ENCODE peak calls at places on chromosomes 1 and 21, in nine cellular contexts. One of them, this sample, is unnamed.

GRCh38 chr1:54229281-54229891 is 29.4 kb downstream of the MRPL37 start:
- DNase-seq in CD4-positive, CD25-positive, alpha-beta regulatory T cell: peak; percentile 66
- DNase-seq in astrocyte: peak; percentile 44
- DNase-seq in aorta: no peak
- DNase-seq in naive thymus-derived CD4-positive, alpha-beta T cell: no peak
- DNase-seq in HFF-Myc: no peak
- DNase-seq in left ventricle myocardium inferior: no peak
- DNase-seq in fibroblast of mammary gland: peak; percentile 53
- DNase-seq in Caco-2: peak; percentile 67
- DNase-seq in this sample: no peak

GRCh38 chr1:35316264-35316663 is 47.8 kb downstream of the ZMYM4 start:
- DNase-seq in Caco-2: no peak
- DNase-seq in HFF-Myc: no peak
- DNase-seq in CD4-positive, CD25-positive, alpha-beta regulatory T cell: no peak
- DNase-seq in astrocyte: peak; percentile 7
- DNase-seq in left ventricle myocardium inferior: no peak
- DNase-seq in naive thymus-derived CD4-positive, alpha-beta T cell: no peak
- DNase-seq in aorta: no peak
- DNase-seq in fibroblast of mammary gland: no peak
- DNase-seq in this sample: no peak

GRCh38 chr1:229689273-229689672 is 63.2 kb downstream of the URB2 start:
- DNase-seq in aorta: no peak
- DNase-seq in HFF-Myc: no peak
- DNase-seq in astrocyte: no peak
- DNase-seq in Caco-2: no peak
- DNase-seq in CD4-positive, CD25-positive, alpha-beta regulatory T cell: no peak
- DNase-seq in fibroblast of mammary gland: no peak
- DNase-seq in left ventricle myocardium inferior: no peak
- DNase-seq in naive thymus-derived CD4-positive, alpha-beta T cell: no peak
- DNase-seq in this sample: no peak

GRCh38 chr1:35300376-35300775 is 31.9 kb downstream of the ZMYM4 start:
- DNase-seq in HFF-Myc: no peak
- DNase-seq in aorta: no peak
- DNase-seq in astrocyte: no peak
- DNase-seq in Caco-2: no peak
- DNase-seq in left ventricle myocardium inferior: no peak
- DNase-seq in naive thymus-derived CD4-positive, alpha-beta T cell: no peak
- DNase-seq in fibroblast of mammary gland: no peak
- DNase-seq in CD4-positive, CD25-positive, alpha-beta regulatory T cell: no peak
- DNase-seq in this sample: no peak

GRCh38 chr1:85554630-85555327 is 25.8 kb upstream of the CCN1 start:
- DNase-seq in left ventricle myocardium inferior: no peak
- DNase-seq in aorta: no peak
- DNase-seq in naive thymus-derived CD4-positive, alpha-beta T cell: no peak
- DNase-seq in CD4-positive, CD25-positive, alpha-beta regulatory T cell: no peak
- DNase-seq in fibroblast of mammary gland: peak; percentile 73
- DNase-seq in HFF-Myc: no peak
- DNase-seq in Caco-2: no peak
- DNase-seq in astrocyte: peak; percentile 81
- DNase-seq in this sample: no peak

GRCh38 chr1:50898773-50899172 is 61.3 kb downstream of the FAF1 start:
- DNase-seq in fibroblast of mammary gland: no peak
- DNase-seq in HFF-Myc: no peak
- DNase-seq in left ventricle myocardium inferior: no peak
- DNase-seq in Caco-2: no peak
- DNase-seq in CD4-positive, CD25-positive, alpha-beta regulatory T cell: no peak
- DNase-seq in astrocyte: no peak
- DNase-seq in naive thymus-derived CD4-positive, alpha-beta T cell: no peak
- DNase-seq in aorta: no peak
- DNase-seq in this sample: no peak

GRCh38 chr1:159921251-159921650 is 4.1 kb downstream of the TAGLN2 start:
- DNase-seq in naive thymus-derived CD4-positive, alpha-beta T cell: no peak
- DNase-seq in astrocyte: peak; percentile 20
- DNase-seq in fibroblast of mammary gland: peak; percentile 49
- DNase-seq in Caco-2: no peak
- DNase-seq in left ventricle myocardium inferior: no peak
- DNase-seq in CD4-positive, CD25-positive, alpha-beta regulatory T cell: peak; percentile 37
- DNase-seq in aorta: no peak
- DNase-seq in HFF-Myc: no peak
- DNase-seq in this sample: no peak

GRCh38 chr1:228460830-228461229 is 26.4 kb upstream of the RNF187 start:
- DNase-seq in HFF-Myc: no peak
- DNase-seq in CD4-positive, CD25-positive, alpha-beta regulatory T cell: no peak
- DNase-seq in fibroblast of mammary gland: no peak
- DNase-seq in aorta: no peak
- DNase-seq in astrocyte: no peak
- DNase-seq in Caco-2: no peak
- DNase-seq in left ventricle myocardium inferior: no peak
- DNase-seq in naive thymus-derived CD4-positive, alpha-beta T cell: no peak
- DNase-seq in this sample: no peak

GRCh38 chr1:97252076-97252475 is 530.5 kb downstream of the PTBP2 start:
- DNase-seq in fibroblast of mammary gland: peak; percentile 93
- DNase-seq in left ventricle myocardium inferior: no peak
- DNase-seq in CD4-positive, CD25-positive, alpha-beta regulatory T cell: no peak
- DNase-seq in HFF-Myc: no peak
- DNase-seq in Caco-2: no peak
- DNase-seq in aorta: no peak
- DNase-seq in naive thymus-derived CD4-positive, alpha-beta T cell: no peak
- DNase-seq in astrocyte: peak; percentile 70
- DNase-seq in this sample: peak; percentile 81

GRCh38 chr1:153578490-153578889 is 12.8 kb upstream of the S100A2 start:
- DNase-seq in naive thymus-derived CD4-positive, alpha-beta T cell: no peak
- DNase-seq in CD4-positive, CD25-positive, alpha-beta regulatory T cell: no peak
- DNase-seq in astrocyte: no peak
- DNase-seq in Caco-2: no peak
- DNase-seq in left ventricle myocardium inferior: no peak
- DNase-seq in aorta: no peak
- DNase-seq in HFF-Myc: no peak
- DNase-seq in fibroblast of mammary gland: no peak
- DNase-seq in this sample: no peak

GRCh38 chr1:94863919-94864318 is 43.8 kb downstream of the SLC44A3 start:
- DNase-seq in aorta: no peak
- DNase-seq in HFF-Myc: peak; percentile 72
- DNase-seq in astrocyte: peak; percentile 95
- DNase-seq in CD4-positive, CD25-positive, alpha-beta regulatory T cell: no peak
- DNase-seq in naive thymus-derived CD4-positive, alpha-beta T cell: no peak
- DNase-seq in left ventricle myocardium inferior: no peak
- DNase-seq in Caco-2: peak; percentile 55
- DNase-seq in fibroblast of mammary gland: peak; percentile 89
- DNase-seq in this sample: no peak

GRCh38 chr1:182629674-182630073 is 25.5 kb upstream of the RGS16 start:
- DNase-seq in aorta: no peak
- DNase-seq in fibroblast of mammary gland: no peak
- DNase-seq in naive thymus-derived CD4-positive, alpha-beta T cell: peak; percentile 10
- DNase-seq in HFF-Myc: no peak
- DNase-seq in CD4-positive, CD25-positive, alpha-beta regulatory T cell: peak; percentile 68
- DNase-seq in Caco-2: no peak
- DNase-seq in astrocyte: no peak
- DNase-seq in left ventricle myocardium inferior: no peak
- DNase-seq in this sample: peak; percentile 13

GRCh38 chr21:45768011-45768740 is 124.7 kb downstream of the PCBP3 start:
- DNase-seq in CD4-positive, CD25-positive, alpha-beta regulatory T cell: peak; percentile 24
- DNase-seq in astrocyte: peak; percentile 57
- DNase-seq in Caco-2: no peak
- DNase-seq in fibroblast of mammary gland: peak; percentile 53
- DNase-seq in HFF-Myc: no peak
- DNase-seq in naive thymus-derived CD4-positive, alpha-beta T cell: no peak
- DNase-seq in left ventricle myocardium inferior: no peak
- DNase-seq in aorta: peak; percentile 54
- DNase-seq in this sample: no peak

GRCh38 chr1:37811027-37811655 is 3.1 kb upstream of the YRDC start:
- DNase-seq in naive thymus-derived CD4-positive, alpha-beta T cell: peak; percentile 25
- DNase-seq in HFF-Myc: peak; percentile 58
- DNase-seq in CD4-positive, CD25-positive, alpha-beta regulatory T cell: peak; percentile 76
- DNase-seq in astrocyte: peak; percentile 44
- DNase-seq in fibroblast of mammary gland: peak; percentile 83
- DNase-seq in Caco-2: peak; percentile 66
- DNase-seq in left ventricle myocardium inferior: peak; percentile 48
- DNase-seq in aorta: peak; percentile 83
- DNase-seq in this sample: peak; percentile 76

GRCh38 chr1:236465959-236466303 is 57.9 kb upstream of the LGALS8 start:
- DNase-seq in fibroblast of mammary gland: no peak
- DNase-seq in left ventricle myocardium inferior: no peak
- DNase-seq in astrocyte: no peak
- DNase-seq in HFF-Myc: no peak
- DNase-seq in Caco-2: no peak
- DNase-seq in naive thymus-derived CD4-positive, alpha-beta T cell: peak; percentile 12
- DNase-seq in aorta: no peak
- DNase-seq in CD4-positive, CD25-positive, alpha-beta regulatory T cell: peak; percentile 26
- DNase-seq in this sample: no peak

GRCh38 chr1:210418863-210419641 is 90.3 kb downstream of the HHAT start:
- DNase-seq in naive thymus-derived CD4-positive, alpha-beta T cell: no peak
- DNase-seq in Caco-2: no peak
- DNase-seq in HFF-Myc: no peak
- DNase-seq in aorta: no peak
- DNase-seq in fibroblast of mammary gland: no peak
- DNase-seq in left ventricle myocardium inferior: no peak
- DNase-seq in astrocyte: no peak
- DNase-seq in CD4-positive, CD25-positive, alpha-beta regulatory T cell: no peak
- DNase-seq in this sample: no peak

GRCh38 chr1:3504823-3505155 is 50.3 kb downstream of the ARHGEF16 start:
- DNase-seq in HFF-Myc: no peak
- DNase-seq in Caco-2: no peak
- DNase-seq in CD4-positive, CD25-positive, alpha-beta regulatory T cell: no peak
- DNase-seq in aorta: no peak
- DNase-seq in left ventricle myocardium inferior: no peak
- DNase-seq in fibroblast of mammary gland: peak; percentile 12
- DNase-seq in astrocyte: no peak
- DNase-seq in naive thymus-derived CD4-positive, alpha-beta T cell: no peak
- DNase-seq in this sample: no peak

GRCh38 chr1:171727778-171728177 is 14.1 kb downstream of the VAMP4 start:
- DNase-seq in fibroblast of mammary gland: no peak
- DNase-seq in naive thymus-derived CD4-positive, alpha-beta T cell: no peak
- DNase-seq in left ventricle myocardium inferior: no peak
- DNase-seq in aorta: no peak
- DNase-seq in astrocyte: no peak
- DNase-seq in HFF-Myc: no peak
- DNase-seq in Caco-2: no peak
- DNase-seq in CD4-positive, CD25-positive, alpha-beta regulatory T cell: no peak
- DNase-seq in this sample: no peak

GRCh38 chr1:920506-920905 is 3.2 kb upstream of the SAMD11 start:
- DNase-seq in left ventricle myocardium inferior: no peak
- DNase-seq in CD4-positive, CD25-positive, alpha-beta regulatory T cell: no peak
- DNase-seq in naive thymus-derived CD4-positive, alpha-beta T cell: no peak
- DNase-seq in HFF-Myc: no peak
- DNase-seq in Caco-2: no peak
- DNase-seq in fibroblast of mammary gland: no peak
- DNase-seq in aorta: no peak
- DNase-seq in astrocyte: no peak
- DNase-seq in this sample: no peak

GRCh38 chr1:112687785-112688496 is 13.5 kb downstream of the MOV10 start:
- DNase-seq in left ventricle myocardium inferior: no peak
- DNase-seq in aorta: no peak
- DNase-seq in fibroblast of mammary gland: no peak
- DNase-seq in astrocyte: no peak
- DNase-seq in Caco-2: no peak
- DNase-seq in naive thymus-derived CD4-positive, alpha-beta T cell: no peak
- DNase-seq in CD4-positive, CD25-positive, alpha-beta regulatory T cell: no peak
- DNase-seq in HFF-Myc: no peak
- DNase-seq in this sample: no peak

GRCh38 chr21:21751286-21751685 is 753.1 kb downstream of the NCAM2 start:
- DNase-seq in left ventricle myocardium inferior: no peak
- DNase-seq in fibroblast of mammary gland: no peak
- DNase-seq in HFF-Myc: no peak
- DNase-seq in naive thymus-derived CD4-positive, alpha-beta T cell: no peak
- DNase-seq in Caco-2: no peak
- DNase-seq in aorta: no peak
- DNase-seq in astrocyte: no peak
- DNase-seq in CD4-positive, CD25-positive, alpha-beta regulatory T cell: no peak
- DNase-seq in this sample: no peak

GRCh38 chr1:40635763-40636500 is 29.6 kb downstream of the RIMS3 start:
- DNase-seq in aorta: peak; percentile 45
- DNase-seq in CD4-positive, CD25-positive, alpha-beta regulatory T cell: no peak
- DNase-seq in astrocyte: no peak
- DNase-seq in Caco-2: no peak
- DNase-seq in naive thymus-derived CD4-positive, alpha-beta T cell: no peak
- DNase-seq in left ventricle myocardium inferior: no peak
- DNase-seq in HFF-Myc: no peak
- DNase-seq in fibroblast of mammary gland: no peak
- DNase-seq in this sample: no peak
- H3K4me3 ChIP-seq in aorta: no peak overlapping the region
- H3K4me3 ChIP-seq in CD4-positive, CD25-positive, alpha-beta regulatory T cell: no peak overlapping the region
- H3K4me3 ChIP-seq in astrocyte: no peak overlapping the region
- H3K4me3 ChIP-seq in Caco-2: no peak overlapping the region
- H3K4me3 ChIP-seq in naive thymus-derived CD4-positive, alpha-beta T cell: no peak overlapping the region
- H3K4me3 ChIP-seq in left ventricle myocardium inferior: no peak overlapping the region
- H3K4me3 ChIP-seq in HFF-Myc: no peak overlapping the region
- H3K4me3 ChIP-seq in fibroblast of mammary gland: no peak overlapping the region
- H3K4me3 ChIP-seq in this sample: no peak overlapping the region

DNA sequence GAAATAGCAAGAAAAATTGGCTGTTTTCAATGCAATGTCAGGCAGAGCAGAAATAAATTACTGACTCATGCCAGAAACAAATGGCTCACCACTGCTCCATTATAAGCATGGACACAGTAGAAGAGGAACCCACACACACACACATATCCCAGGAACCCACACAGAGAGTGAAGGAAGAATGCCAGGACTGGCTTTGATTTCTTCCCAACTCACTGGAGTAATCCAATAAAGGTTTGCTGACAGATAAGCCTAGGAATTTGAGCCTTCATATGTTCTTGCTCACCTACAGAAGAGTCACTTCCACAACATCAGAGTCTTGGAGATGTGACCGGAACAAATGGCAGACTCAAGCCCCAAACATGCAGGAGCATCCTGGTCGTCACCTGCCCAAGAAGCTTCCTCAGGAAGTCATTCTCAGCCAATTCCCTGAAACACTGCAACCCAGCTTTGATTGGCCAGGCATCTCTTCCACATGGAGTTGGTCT is 2.2 kb downstream of the SH3BP5L start:
- DNase-seq in left ventricle myocardium inferior: no peak
- DNase-seq in CD4-positive, CD25-positive, alpha-beta regulatory T cell: no peak
- DNase-seq in HFF-Myc: no peak
- DNase-seq in Caco-2: peak; percentile 3
- DNase-seq in aorta: no peak
- DNase-seq in astrocyte: peak; percentile 96
- DNase-seq in fibroblast of mammary gland: peak; percentile 92
- DNase-seq in naive thymus-derived CD4-positive, alpha-beta T cell: no peak
- DNase-seq in this sample: no peak
- H3K4me3 ChIP-seq in left ventricle myocardium inferior: peak overlapping the region; percentile 92
- H3K4me3 ChIP-seq in CD4-positive, CD25-positive, alpha-beta regulatory T cell: peak overlapping the region; percentile 63
- H3K4me3 ChIP-seq in HFF-Myc: peak overlapping the region; percentile 79
- H3K4me3 ChIP-seq in Caco-2: no peak overlapping the region
- H3K4me3 ChIP-seq in aorta: no peak overlapping the region
- H3K4me3 ChIP-seq in astrocyte: peak overlapping the region; percentile 82
- H3K4me3 ChIP-seq in fibroblast of mammary gland: peak overlapping the region; percentile 40
- H3K4me3 ChIP-seq in naive thymus-derived CD4-positive, alpha-beta T cell: peak overlapping the region; percentile 89
- H3K4me3 ChIP-seq in this sample: no peak overlapping the region

GRCh38 chr1:158289722-158290570 is at the start of gene CD1C:
- DNase-seq in HFF-Myc: no peak
- DNase-seq in fibroblast of mammary gland: no peak
- DNase-seq in left ventricle myocardium inferior: no peak
- DNase-seq in Caco-2: no peak
- DNase-seq in naive thymus-derived CD4-positive, alpha-beta T cell: no peak
- DNase-seq in CD4-positive, CD25-positive, alpha-beta regulatory T cell: no peak
- DNase-seq in astrocyte: no peak
- DNase-seq in aorta: no peak
- DNase-seq in this sample: no peak
- H3K4me3 ChIP-seq in HFF-Myc: no peak within 1 kb of the TSS
- H3K4me3 ChIP-seq in fibroblast of mammary gland: no peak within 1 kb of the TSS
- H3K4me3 ChIP-seq in left ventricle myocardium inferior: no peak within 1 kb of the TSS
- H3K4me3 ChIP-seq in Caco-2: no peak within 1 kb of the TSS
- H3K4me3 ChIP-seq in naive thymus-derived CD4-positive, alpha-beta T cell: no peak within 1 kb of the TSS
- H3K4me3 ChIP-seq in CD4-positive, CD25-positive, alpha-beta regulatory T cell: no peak within 1 kb of the TSS
- H3K4me3 ChIP-seq in astrocyte: no peak within 1 kb of the TSS
- H3K4me3 ChIP-seq in aorta: no peak within 1 kb of the TSS
- H3K4me3 ChIP-seq in this sample: no peak within 1 kb of the TSS

GRCh38 chr1:179968994-179969919 is 14.6 kb downstream of the CEP350 start:
- DNase-seq in left ventricle myocardium inferior: no peak
- DNase-seq in astrocyte: no peak
- DNase-seq in CD4-positive, CD25-positive, alpha-beta regulatory T cell: no peak
- DNase-seq in fibroblast of mammary gland: peak; percentile 11
- DNase-seq in naive thymus-derived CD4-positive, alpha-beta T cell: no peak
- DNase-seq in HFF-Myc: no peak
- DNase-seq in aorta: no peak
- DNase-seq in Caco-2: no peak
- DNase-seq in this sample: no peak
- H3K4me3 ChIP-seq in left ventricle myocardium inferior: peak overlapping the region; percentile 34
- H3K4me3 ChIP-seq in astrocyte: no peak overlapping the region
- H3K4me3 ChIP-seq in CD4-positive, CD25-positive, alpha-beta regulatory T cell: no peak overlapping the region
- H3K4me3 ChIP-seq in fibroblast of mammary gland: no peak overlapping the region
- H3K4me3 ChIP-seq in naive thymus-derived CD4-positive, alpha-beta T cell: no peak overlapping the region
- H3K4me3 ChIP-seq in HFF-Myc: no peak overlapping the region
- H3K4me3 ChIP-seq in aorta: no peak overlapping the region
- H3K4me3 ChIP-seq in Caco-2: no peak overlapping the region
- H3K4me3 ChIP-seq in this sample: no peak overlapping the region